ENCODE peak calls at places on chromosomes 16 and 17, in nine cellular contexts. T, G, U, R, A, P, C, W and N are unnamed samples.

GRCh38 chr17:40063915-40064531 is 1.3 kb downstream of the THRA start:
- DNase-seq in U (no peak), T (no peak), W (no peak), A (no peak), G (no peak), R (peak), C (no peak), P (no peak), N (no peak)

GRCh38 chr17:56752263-56752662 is 81.5 kb downstream of the C17orf67 start:
- DNase-seq in P (no peak), G (no peak), W (no peak), U (no peak), A (no peak), R (no peak), C (no peak), T (no peak), N (no peak)

GRCh38 chr16:76277099-76278030 is at the start of gene CNTNAP4:
- DNase-seq in R (no peak), A (no peak), W (peak), U (no peak), P (no peak), T (no peak), G (no peak), C (no peak), N (no peak)

GRCh38 chr16:22161999-22162657 is at the start of gene SDR42E2:
- DNase-seq in U (no peak), W (peak), P (peak), A (peak), R (peak), C (peak), T (no peak), G (no peak), N (peak)

GRCh38 chr16:57613514-57613913 is 14.9 kb upstream of the ADGRG1 start:
- DNase-seq in C (no peak), P (no peak), T (no peak), U (no peak), G (no peak), R (peak), A (no peak), W (no peak), N (no peak)

GRCh38 chr17:8155341-8156173 is 3.4 kb upstream of the PER1 start:
- DNase-seq in T (peak), C (no peak), P (peak), U (no peak), G (no peak), R (no peak), W (peak), A (no peak), N (no peak)

GRCh38 chr17:74085434-74085833 is 118.0 kb upstream of the RPL38 start:
- DNase-seq in U (no peak), P (no peak), W (no peak), G (no peak), C (no peak), T (no peak), A (no peak), R (no peak), N (no peak)

GRCh38 chr17:79870540-79870939 is 31.3 kb upstream of the CBX4 start:
- DNase-seq in G (no peak), A (no peak), W (no peak), P (no peak), R (no peak), U (no peak), T (no peak), C (no peak), N (no peak)

GRCh38 chr16:28844226-28844885 is 1.8 kb downstream of the TUFM start:
- DNase-seq in P (no peak), G (no peak), U (no peak), T (no peak), A (no peak), W (no peak), R (no peak), C (no peak), N (no peak)

GRCh38 chr16:66397736-66398433 is 29.2 kb upstream of the BEAN1 start:
- DNase-seq in W (no peak), A (no peak), U (no peak), T (no peak), G (no peak), P (no peak), R (no peak), C (no peak), N (no peak)

GRCh38 chr17:44069974-44070454 is 521 bp upstream of the G6PC3 start:
- DNase-seq in C (peak), W (peak), T (no peak), A (no peak), R (no peak), U (no peak), G (no peak), P (no peak), N (no peak)

GRCh38 chr16:29811896-29812665 is at the start of gene PRRT2:
- DNase-seq in G (no peak), A (peak), W (peak), U (no peak), C (no peak), P (peak), R (no peak), T (no peak), N (no peak)

GRCh38 chr17:42578282-42578869 is 847 bp upstream of the PSMC3IP start:
- DNase-seq in U (no peak), G (peak), A (peak), R (peak), P (peak), C (peak), W (peak), T (peak), N (peak)

GRCh38 chr17:39702901-39703893 is 3.3 kb downstream of the ERBB2 start:
- DNase-seq in U (no peak), R (peak), T (peak), W (no peak), A (no peak), P (no peak), G (no peak), C (no peak), N (no peak)

GRCh38 chr17:45319239-45319703 is 2.5 kb upstream of the MAP3K14 start:
- DNase-seq in C (no peak), U (no peak), A (no peak), T (no peak), R (no peak), G (no peak), W (peak), P (no peak), N (no peak)

GRCh38 chr17:35607239-35607817 is 20.2 kb downstream of the AP2B1 start:
- DNase-seq in G (no peak), U (no peak), W (no peak), R (no peak), A (no peak), T (no peak), P (no peak), C (no peak), N (no peak)

GRCh38 chr17:7078711-7079110 is 1.3 kb downstream of the CLEC10A start:
- DNase-seq in T (no peak), P (no peak), G (no peak), C (no peak), W (no peak), A (no peak), U (no peak), R (no peak), N (no peak)

GRCh38 chr17:74485012-74485743 is 18.7 kb downstream of the CD300A start:
- DNase-seq in R (no peak), A (no peak), C (no peak), G (no peak), U (no peak), W (no peak), P (no peak), T (no peak), N (no peak)

GRCh38 chr17:4968166-4968915 is 724 bp upstream of the SPAG7 start:
- DNase-seq in C (no peak), W (peak), G (peak), T (no peak), A (peak), U (no peak), P (peak), R (peak), N (no peak)

GRCh38 chr17:72578817-72579470 is 458.1 kb downstream of the SOX9 start:
- DNase-seq in U (no peak), G (no peak), C (no peak), W (no peak), T (no peak), A (no peak), P (no peak), R (no peak), N (no peak)

GRCh38 chr17:45431531-45432404 is 902 bp downstream of the ARHGAP27 start:
- DNase-seq in R (peak), G (no peak), W (peak), P (peak), C (peak), A (peak), T (peak), U (no peak), N (peak)

GRCh38 chr16:50771366-50771765 is 29.5 kb downstream of the CYLD start:
- DNase-seq in T (no peak), G (no peak), A (no peak), C (no peak), P (no peak), U (peak), W (no peak), R (no peak), N (no peak)

GRCh38 chr17:7858487-7858832 is 657 bp downstream of the CYB5D1 start:
- DNase-seq in C (no peak), U (no peak), P (peak), G (peak), T (peak), R (peak), A (no peak), W (peak), N (no peak)

GRCh38 chr16:66150691-66151090 is 215.8 kb upstream of the CDH5 start:
- DNase-seq in A (no peak), W (no peak), P (no peak), C (no peak), U (no peak), R (no peak), T (no peak), G (no peak), N (no peak)

GRCh38 chr17:6596941-6597340 is 40.6 kb upstream of the PITPNM3 start:
- DNase-seq in A (no peak), T (no peak), W (no peak), G (no peak), R (no peak), P (no peak), C (no peak), U (no peak), N (no peak)

GRCh38 chr16:79463839-79464238 is 136.7 kb downstream of the MAF start:
- DNase-seq in T (no peak), G (no peak), R (no peak), U (no peak), C (no peak), P (no peak), W (no peak), A (no peak), N (no peak)

GRCh38 chr17:2892305-2892971 is 96.2 kb downstream of the RAP1GAP2 start:
- DNase-seq in U (peak), G (no peak), A (no peak), W (peak), C (no peak), P (no peak), T (peak), R (no peak), N (no peak)

GRCh38 chr17:67385122-67385988 is 8.3 kb downstream of the PITPNC1 start:
- DNase-seq in G (no peak), U (no peak), W (no peak), R (no peak), A (no peak), P (no peak), C (no peak), T (no peak), N (no peak)

GRCh38 chr17:28941251-28941650 is 10.1 kb downstream of the PHF12 start:
- DNase-seq in W (no peak), C (no peak), P (no peak), R (no peak), G (no peak), U (no peak), T (no peak), A (no peak), N (no peak)